ENCODE peak calls at places on chromosomes 7 and 10, in four cellular contexts. B is retinal pigment epithelial cell, E is globus pallidus, A is foreskin fibroblast. P is an unnamed sample.

GRCh38 chr10:100100651-100101525 is 19.2 kb upstream of the CPN1 start:
- DNase-seq in B (no peak), E (no peak), A (peak), P (no peak)

GRCh38 chr10:31166606-31167005 is 134.9 kb upstream of the ZNF438 start:
- DNase-seq in B (no peak), E (no peak), A (no peak), P (no peak)

GRCh38 chr7:20783716-20784310 is 2.9 kb downstream of the SP8 start:
- DNase-seq in B (no peak), E (no peak), A (no peak), P (no peak)

GRCh38 chr7:150911590-150912267 is 59.4 kb downstream of the AOC1 start:
- DNase-seq in B (no peak), E (no peak), A (no peak), P (no peak)

GRCh38 chr7:66687186-66687585 is 53.3 kb upstream of the RABGEF1 start:
- DNase-seq in B (no peak), E (no peak), A (no peak), P (no peak)

GRCh38 chr10:29908977-29909376 is 150.4 kb downstream of the JCAD start:
- DNase-seq in B (no peak), E (no peak), A (no peak), P (no peak)

GRCh38 chr7:134364619-134365037 is 47.9 kb upstream of the SLC35B4 start:
- DNase-seq in B (no peak), E (no peak), A (peak), P (no peak)

GRCh38 chr7:44460325-44460724 is 30.1 kb downstream of the NUDCD3 start:
- DNase-seq in B (no peak), E (no peak), A (no peak), P (no peak)

GRCh38 chr10:33263453-33263852 is 71.0 kb downstream of the NRP1 start:
- DNase-seq in B (no peak), E (no peak), A (no peak), P (no peak)

GRCh38 chr10:29050081-29050480 is 238.8 kb upstream of the LYZL1 start:
- DNase-seq in B (no peak), E (no peak), A (no peak), P (no peak)

GRCh38 chr10:60537697-60538096 is 148.0 kb upstream of the ANK3 start:
- DNase-seq in B (no peak), E (no peak), A (no peak), P (no peak)

GRCh38 chr7:1845536-1846311 is 175.6 kb downstream of the ELFN1 start:
- DNase-seq in B (no peak), E (no peak), A (no peak), P (no peak)

GRCh38 chr7:920351-921070 is 34.0 kb downstream of the ADAP1 start:
- DNase-seq in B (no peak), E (no peak), A (no peak), P (no peak)

GRCh38 chr7:75842836-75843446 is 29.3 kb upstream of the CCL24 start:
- DNase-seq in B (peak), E (peak), A (peak), P (no peak)

GRCh38 chr10:99981581-99982199 is 28.1 kb downstream of the DNMBP start:
- DNase-seq in B (no peak), E (no peak), A (no peak), P (no peak)

GRCh38 chr7:36961097-36961496 is 236.8 kb upstream of the AOAH start:
- DNase-seq in B (no peak), E (no peak), A (no peak), P (no peak)

GRCh38 chr7:3464900-3465622 is 164.0 kb downstream of the SDK1 start:
- DNase-seq in B (no peak), E (no peak), A (no peak), P (no peak)

GRCh38 chr7:80151274-80151665 is 16.6 kb downstream of the GNAI1 start:
- DNase-seq in B (no peak), E (no peak), A (peak), P (no peak)

GRCh38 chr10:110081914-110082313 is 74.1 kb downstream of the ADD3 start:
- DNase-seq in B (no peak), E (peak), A (peak), P (peak)

GRCh38 chr7:28755255-28755654 is 202.9 kb downstream of the TRIL start:
- DNase-seq in B (no peak), E (no peak), A (peak), P (no peak)

GRCh38 chr7:30353932-30354607 is 69.7 kb downstream of the ZNRF2 start:
- DNase-seq in B (no peak), E (no peak), A (no peak), P (no peak)

GRCh38 chr10:32132357-32132756 is 76.1 kb upstream of the KIF5B start:
- DNase-seq in B (no peak), E (no peak), A (no peak), P (no peak)

GRCh38 chr10:44956176-44956575 is 3.4 kb upstream of the RASSF4 start:
- DNase-seq in B (no peak), E (no peak), A (no peak), P (no peak)

GRCh38 chr7:116738378-116738777 is 66.4 kb downstream of the MET start:
- DNase-seq in B (no peak), E (no peak), A (no peak), P (no peak)

GRCh38 chr10:3102721-3103410 is 35.5 kb downstream of the PFKP start:
- DNase-seq in B (no peak), E (peak), A (no peak), P (peak)

GRCh38 chr10:132919374-132920100 is 22.8 kb downstream of the CFAP46 start:
- DNase-seq in B (no peak), E (no peak), A (no peak), P (no peak)

GRCh38 chr7:39413866-39414668 is 152.1 kb upstream of the YAE1 start:
- DNase-seq in B (no peak), E (peak), A (peak), P (no peak)

GRCh38 chr7:94584113-94584512 is 71.8 kb downstream of the SGCE start:
- DNase-seq in B (peak), E (no peak), A (peak), P (no peak)

GRCh38 chr7:20562461-20562860 is 53.0 kb upstream of the ABCB5 start:
- DNase-seq in B (no peak), E (no peak), A (no peak), P (no peak)

GRCh38 chr10:103828587-103829186 is 26.7 kb downstream of the SH3PXD2A start:
- DNase-seq in B (no peak), E (no peak), A (no peak), P (no peak)

GRCh38 chr7:85104432-85105205 is 82.2 kb downstream of the SEMA3D start:
- DNase-seq in B (no peak), E (no peak), A (peak), P (no peak)

GRCh38 chr7:27201231-27202017 is 1.5 kb upstream of the HOXA13 start:
- DNase-seq in B (no peak), E (peak), A (no peak), P (no peak)

GRCh38 chr7:1961776-1962276 is 270.9 kb downstream of the MAD1L1 start:
- DNase-seq in B (no peak), E (no peak), A (peak), P (no peak)

GRCh38 chr10:116704926-116705325 is 37.4 kb downstream of the HSPA12A start:
- DNase-seq in B (no peak), E (no peak), A (no peak), P (no peak)

GRCh38 chr10:89645742-89646172 is 715 bp upstream of the PANK1 start:
- DNase-seq in B (no peak), E (peak), A (no peak), P (peak)

GRCh38 chr7:30135271-30135550 is 425 bp downstream of the MTURN start:
- DNase-seq in B (no peak), E (no peak), A (no peak), P (no peak)